ENCODE peak calls at places on chromosomes 1 and 21, in nine cellular contexts. S is glutamatergic neuron; Y is NCI-H1092; X is NAMALWA; F is stimulated activated CD4-positive, alpha-beta T cell treated with anti-CD3 and anti-CD28 coated beads, Interleukin-4, amount 100 ng/mL, for 24 hours; T is GM12865; W is CD8-positive, alpha-beta T cell; K is HT-29; B is AG10803. M is an unnamed sample.

GRCh38 chr1:175620380-175620779 is 123.0 kb downstream of the TNR start:
- DNase-seq in T (no peak), W (no peak), X (no peak), S (no peak), K (no peak), F (no peak), B (no peak), Y (no peak), M (no peak)

GRCh38 chr1:204706838-204707509 is 21.4 kb upstream of the LRRN2 start:
- DNase-seq in X (no peak), T (no peak), K (no peak), W (no peak), B (no peak), F (no peak), Y (no peak), S (no peak), M (no peak)

GRCh38 chr1:23742670-23743286 is 493 bp upstream of the ELOA start:
- DNase-seq in F (peak), X (peak), B (peak), K (peak), W (no peak), S (no peak), T (no peak), Y (no peak), M (no peak)

GRCh38 chr1:147833231-147833840 is 69.3 kb upstream of the GJA8 start:
- DNase-seq in X (no peak), W (no peak), S (no peak), F (no peak), K (peak), T (no peak), Y (no peak), B (no peak), M (no peak)

GRCh38 chr21:37982496-37983318 is 66.5 kb upstream of the KCNJ6 start:
- DNase-seq in Y (no peak), S (no peak), K (no peak), B (no peak), X (no peak), T (no peak), F (no peak), W (no peak), M (no peak)

GRCh38 chr1:211812584-211812983 is 18.0 kb downstream of the LPGAT1 start:
- DNase-seq in K (no peak), Y (no peak), W (no peak), F (no peak), B (no peak), S (no peak), X (no peak), T (no peak), M (no peak)

GRCh38 chr1:6110326-6110725 is 64.6 kb downstream of the KCNAB2 start:
- DNase-seq in X (no peak), B (no peak), K (no peak), Y (no peak), W (no peak), T (no peak), S (peak), F (no peak), M (no peak)

GRCh38 chr1:109351457-109351856 is 44.6 kb upstream of the MYBPHL start:
- DNase-seq in T (no peak), F (no peak), Y (no peak), X (no peak), B (no peak), K (no peak), W (no peak), S (no peak), M (no peak)

M was measured in fibroblast of the conjunctiva.